ENCODE peak calls at places on chromosome 14, in nine cellular contexts. One of them, this sample, is unnamed.
A peak's percentile ranks its signal among the peaks of the same experiment; 100 is the strongest.

GRCh38 chr14:49972840-49973239 is 80.0 kb downstream of the ARF6 start:
- DNase-seq in psoas muscle: no peak
- DNase-seq in ascending aorta: peak; percentile 74
- DNase-seq in midbrain: no peak
- DNase-seq in prostate gland: peak; percentile 60
- DNase-seq in mucosa of gallbladder: peak; percentile 83
- DNase-seq in lung microvascular endothelial cell: peak; percentile 51
- DNase-seq in left lung: peak; percentile 71
- DNase-seq in ACHN: peak; percentile 86
- DNase-seq in this sample: no peak

GRCh38 chr14:38528582-38528981 is 272.7 kb upstream of the CLEC14A start:
- DNase-seq in psoas muscle: no peak
- DNase-seq in ascending aorta: no peak
- DNase-seq in midbrain: no peak
- DNase-seq in prostate gland: no peak
- DNase-seq in mucosa of gallbladder: no peak
- DNase-seq in lung microvascular endothelial cell: no peak
- DNase-seq in left lung: no peak
- DNase-seq in ACHN: no peak
- DNase-seq in this sample: no peak

GRCh38 chr14:98101323-98101722 is 1170.7 kb downstream of the BCL11B start:
- DNase-seq in psoas muscle: no peak
- DNase-seq in ascending aorta: no peak
- DNase-seq in midbrain: no peak
- DNase-seq in prostate gland: no peak
- DNase-seq in mucosa of gallbladder: no peak
- DNase-seq in lung microvascular endothelial cell: no peak
- DNase-seq in left lung: no peak
- DNase-seq in ACHN: no peak
- DNase-seq in this sample: no peak

GRCh38 chr14:81286574-81287370 is 66.0 kb upstream of the GTF2A1 start:
- DNase-seq in psoas muscle: no peak
- DNase-seq in ascending aorta: no peak
- DNase-seq in midbrain: no peak
- DNase-seq in prostate gland: no peak
- DNase-seq in mucosa of gallbladder: no peak
- DNase-seq in lung microvascular endothelial cell: no peak
- DNase-seq in left lung: no peak
- DNase-seq in ACHN: no peak
- DNase-seq in this sample: no peak

GRCh38 chr14:90658541-90658967 is 157.7 kb downstream of the TTC7B start:
- DNase-seq in psoas muscle: no peak
- DNase-seq in ascending aorta: no peak
- DNase-seq in midbrain: no peak
- DNase-seq in prostate gland: no peak
- DNase-seq in mucosa of gallbladder: no peak
- DNase-seq in lung microvascular endothelial cell: no peak
- DNase-seq in left lung: peak; percentile 55
- DNase-seq in ACHN: no peak
- DNase-seq in this sample: no peak

GRCh38 chr14:95918466-95918865 is 41.8 kb downstream of the TUNAR start:
- DNase-seq in psoas muscle: no peak
- DNase-seq in ascending aorta: no peak
- DNase-seq in midbrain: no peak
- DNase-seq in prostate gland: no peak
- DNase-seq in mucosa of gallbladder: peak; percentile 10
- DNase-seq in lung microvascular endothelial cell: no peak
- DNase-seq in left lung: no peak
- DNase-seq in ACHN: no peak
- DNase-seq in this sample: no peak

GRCh38 chr14:105136401-105137322 is 31.9 kb downstream of the JAG2 start:
- DNase-seq in psoas muscle: no peak
- DNase-seq in ascending aorta: peak; percentile 56
- DNase-seq in midbrain: no peak
- DNase-seq in prostate gland: no peak
- DNase-seq in mucosa of gallbladder: no peak
- DNase-seq in lung microvascular endothelial cell: no peak
- DNase-seq in left lung: no peak
- DNase-seq in ACHN: no peak
- DNase-seq in this sample: no peak

GRCh38 chr14:54177009-54177408 is 219.8 kb upstream of the CDKN3 start:
- DNase-seq in psoas muscle: no peak
- DNase-seq in ascending aorta: no peak
- DNase-seq in midbrain: no peak
- DNase-seq in prostate gland: no peak
- DNase-seq in mucosa of gallbladder: no peak
- DNase-seq in lung microvascular endothelial cell: peak; percentile 91
- DNase-seq in left lung: no peak
- DNase-seq in ACHN: no peak
- DNase-seq in this sample: no peak

GRCh38 chr14:66403183-66403582 is 83.0 kb upstream of the CCDC196 start:
- DNase-seq in psoas muscle: no peak
- DNase-seq in ascending aorta: no peak
- DNase-seq in midbrain: peak; percentile 27
- DNase-seq in prostate gland: no peak
- DNase-seq in mucosa of gallbladder: no peak
- DNase-seq in lung microvascular endothelial cell: peak; percentile 61
- DNase-seq in left lung: no peak
- DNase-seq in ACHN: peak; percentile 41
- DNase-seq in this sample: no peak

GRCh38 chr14:90522585-90523191 is 125.9 kb downstream of the CALM1 start:
- DNase-seq in psoas muscle: peak; percentile 46
- DNase-seq in ascending aorta: peak; percentile 80
- DNase-seq in midbrain: peak; percentile 64
- DNase-seq in prostate gland: peak; percentile 75
- DNase-seq in mucosa of gallbladder: no peak
- DNase-seq in lung microvascular endothelial cell: peak; percentile 39
- DNase-seq in left lung: peak; percentile 59
- DNase-seq in ACHN: peak; percentile 70
- DNase-seq in this sample: no peak

GRCh38 chr14:105023791-105024480 is 3.1 kb upstream of the CDCA4 start:
- DNase-seq in psoas muscle: no peak
- DNase-seq in ascending aorta: no peak
- DNase-seq in midbrain: no peak
- DNase-seq in prostate gland: no peak
- DNase-seq in mucosa of gallbladder: no peak
- DNase-seq in lung microvascular endothelial cell: no peak
- DNase-seq in left lung: no peak
- DNase-seq in ACHN: peak; percentile 88
- DNase-seq in this sample: no peak

GRCh38 chr14:90981658-90982057 is 78.8 kb downstream of the RPS6KA5 start:
- DNase-seq in psoas muscle: no peak
- DNase-seq in ascending aorta: no peak
- DNase-seq in midbrain: no peak
- DNase-seq in prostate gland: no peak
- DNase-seq in mucosa of gallbladder: no peak
- DNase-seq in lung microvascular endothelial cell: no peak
- DNase-seq in left lung: no peak
- DNase-seq in ACHN: no peak
- DNase-seq in this sample: no peak

GRCh38 chr14:69088523-69089445 is 64.1 kb downstream of the DCAF5 start:
- DNase-seq in psoas muscle: no peak
- DNase-seq in ascending aorta: no peak
- DNase-seq in midbrain: no peak
- DNase-seq in prostate gland: no peak
- DNase-seq in mucosa of gallbladder: no peak
- DNase-seq in lung microvascular endothelial cell: no peak
- DNase-seq in left lung: no peak
- DNase-seq in ACHN: no peak
- DNase-seq in this sample: no peak

GRCh38 chr14:58133739-58134138 is 18.3 kb downstream of the ARMH4 start:
- DNase-seq in psoas muscle: no peak
- DNase-seq in ascending aorta: no peak
- DNase-seq in midbrain: no peak
- DNase-seq in prostate gland: no peak
- DNase-seq in mucosa of gallbladder: no peak
- DNase-seq in lung microvascular endothelial cell: no peak
- DNase-seq in left lung: no peak
- DNase-seq in ACHN: peak; percentile 61
- DNase-seq in this sample: no peak

GRCh38 chr14:63045234-63045611 is at the start of gene KCNH5:
- DNase-seq in psoas muscle: peak; percentile 17
- DNase-seq in ascending aorta: no peak
- DNase-seq in midbrain: peak; percentile 43
- DNase-seq in prostate gland: peak; percentile 13
- DNase-seq in mucosa of gallbladder: no peak
- DNase-seq in lung microvascular endothelial cell: peak; percentile 56
- DNase-seq in left lung: no peak
- DNase-seq in ACHN: no peak
- DNase-seq in this sample: no peak

GRCh38 chr14:68807148-68807600 is 14.3 kb upstream of the ZFP36L1 start:
- DNase-seq in psoas muscle: peak; percentile 56
- DNase-seq in ascending aorta: peak; percentile 75
- DNase-seq in midbrain: peak; percentile 34
- DNase-seq in prostate gland: peak; percentile 41
- DNase-seq in mucosa of gallbladder: peak; percentile 66
- DNase-seq in lung microvascular endothelial cell: peak; percentile 80
- DNase-seq in left lung: peak; percentile 79
- DNase-seq in ACHN: no peak
- DNase-seq in this sample: no peak

GRCh38 chr14:80172380-80173055 is 38.8 kb downstream of the DIO2 start:
- DNase-seq in psoas muscle: no peak
- DNase-seq in ascending aorta: no peak
- DNase-seq in midbrain: no peak
- DNase-seq in prostate gland: no peak
- DNase-seq in mucosa of gallbladder: no peak
- DNase-seq in lung microvascular endothelial cell: no peak
- DNase-seq in left lung: no peak
- DNase-seq in ACHN: no peak
- DNase-seq in this sample: no peak

GRCh38 chr14:77324816-77325745 is 4.2 kb downstream of the GSTZ1 start:
- DNase-seq in psoas muscle: no peak
- DNase-seq in ascending aorta: no peak
- DNase-seq in midbrain: no peak
- DNase-seq in prostate gland: no peak
- DNase-seq in mucosa of gallbladder: no peak
- DNase-seq in lung microvascular endothelial cell: no peak
- DNase-seq in left lung: no peak
- DNase-seq in ACHN: no peak
- DNase-seq in this sample: no peak

GRCh38 chr14:92613008-92613658 is 99.6 kb downstream of the RIN3 start:
- DNase-seq in psoas muscle: no peak
- DNase-seq in ascending aorta: no peak
- DNase-seq in midbrain: peak; percentile 4
- DNase-seq in prostate gland: no peak
- DNase-seq in mucosa of gallbladder: no peak
- DNase-seq in lung microvascular endothelial cell: peak; percentile 27
- DNase-seq in left lung: no peak
- DNase-seq in ACHN: peak; percentile 36
- DNase-seq in this sample: no peak

GRCh38 chr14:69673099-69673498 is 61.7 kb downstream of the SUSD6 start:
- DNase-seq in psoas muscle: no peak
- DNase-seq in ascending aorta: no peak
- DNase-seq in midbrain: no peak
- DNase-seq in prostate gland: no peak
- DNase-seq in mucosa of gallbladder: no peak
- DNase-seq in lung microvascular endothelial cell: no peak
- DNase-seq in left lung: no peak
- DNase-seq in ACHN: no peak
- DNase-seq in this sample: no peak

GRCh38 chr14:62313228-62313627 is 551.0 kb downstream of the SNAPC1 start:
- DNase-seq in psoas muscle: no peak
- DNase-seq in ascending aorta: no peak
- DNase-seq in midbrain: no peak
- DNase-seq in prostate gland: no peak
- DNase-seq in mucosa of gallbladder: peak; percentile 18
- DNase-seq in lung microvascular endothelial cell: no peak
- DNase-seq in left lung: no peak
- DNase-seq in ACHN: no peak
- DNase-seq in this sample: no peak

GRCh38 chr14:92603309-92604257 is 90.0 kb downstream of the RIN3 start:
- DNase-seq in psoas muscle: no peak
- DNase-seq in ascending aorta: peak; percentile 90
- DNase-seq in midbrain: peak; percentile 11
- DNase-seq in prostate gland: peak; percentile 52
- DNase-seq in mucosa of gallbladder: peak; percentile 34
- DNase-seq in lung microvascular endothelial cell: peak; percentile 27
- DNase-seq in left lung: no peak
- DNase-seq in ACHN: peak; percentile 41
- DNase-seq in this sample: no peak

GRCh38 chr14:23984891-23985607 is 3.7 kb upstream of the DHRS4L2 start:
- DNase-seq in psoas muscle: no peak
- DNase-seq in ascending aorta: no peak
- DNase-seq in midbrain: no peak
- DNase-seq in prostate gland: no peak
- DNase-seq in mucosa of gallbladder: no peak
- DNase-seq in lung microvascular endothelial cell: no peak
- DNase-seq in left lung: no peak
- DNase-seq in ACHN: no peak
- DNase-seq in this sample: no peak

GRCh38 chr14:46405095-46405494 is 246.5 kb downstream of the RPL10L start:
- DNase-seq in psoas muscle: no peak
- DNase-seq in ascending aorta: no peak
- DNase-seq in midbrain: no peak
- DNase-seq in prostate gland: no peak
- DNase-seq in mucosa of gallbladder: no peak
- DNase-seq in lung microvascular endothelial cell: no peak
- DNase-seq in left lung: no peak
- DNase-seq in ACHN: no peak
- DNase-seq in this sample: no peak

GRCh38 chr14:88228519-88229236 is 94.4 kb downstream of the KCNK10 start:
- DNase-seq in psoas muscle: no peak
- DNase-seq in ascending aorta: no peak
- DNase-seq in midbrain: no peak
- DNase-seq in prostate gland: no peak
- DNase-seq in mucosa of gallbladder: no peak
- DNase-seq in lung microvascular endothelial cell: no peak
- DNase-seq in left lung: no peak
- DNase-seq in ACHN: no peak
- DNase-seq in this sample: no peak

GRCh38 chr14:55845963-55846851 is 266.2 kb downstream of the KTN1 start:
- DNase-seq in psoas muscle: no peak
- DNase-seq in ascending aorta: no peak
- DNase-seq in midbrain: no peak
- DNase-seq in prostate gland: no peak
- DNase-seq in mucosa of gallbladder: no peak
- DNase-seq in lung microvascular endothelial cell: peak; percentile 31
- DNase-seq in left lung: no peak
- DNase-seq in ACHN: no peak
- DNase-seq in this sample: no peak

GRCh38 chr14:74604896-74605295 is 7.1 kb downstream of the LTBP2 start:
- DNase-seq in psoas muscle: no peak
- DNase-seq in ascending aorta: no peak
- DNase-seq in midbrain: no peak
- DNase-seq in prostate gland: no peak
- DNase-seq in mucosa of gallbladder: no peak
- DNase-seq in lung microvascular endothelial cell: no peak
- DNase-seq in left lung: no peak
- DNase-seq in ACHN: no peak
- DNase-seq in this sample: no peak

GRCh38 chr14:94643316-94644101 is 31.3 kb downstream of the SERPINA3 start:
- DNase-seq in psoas muscle: no peak
- DNase-seq in ascending aorta: no peak
- DNase-seq in midbrain: no peak
- DNase-seq in prostate gland: no peak
- DNase-seq in mucosa of gallbladder: no peak
- DNase-seq in lung microvascular endothelial cell: no peak
- DNase-seq in left lung: no peak
- DNase-seq in ACHN: no peak
- DNase-seq in this sample: no peak

GRCh38 chr14:70955543-70956480 is 48.6 kb downstream of the PCNX1 start:
- DNase-seq in psoas muscle: no peak
- DNase-seq in ascending aorta: no peak
- DNase-seq in midbrain: no peak
- DNase-seq in prostate gland: no peak
- DNase-seq in mucosa of gallbladder: no peak
- DNase-seq in lung microvascular endothelial cell: peak; percentile 63
- DNase-seq in left lung: no peak
- DNase-seq in ACHN: peak; percentile 19
- DNase-seq in this sample: no peak

GRCh38 chr14:102516531-102517411 is 7.2 kb upstream of the ANKRD9 start:
- DNase-seq in psoas muscle: peak; percentile 61
- DNase-seq in ascending aorta: no peak
- DNase-seq in midbrain: peak; percentile 29
- DNase-seq in prostate gland: no peak
- DNase-seq in mucosa of gallbladder: peak; percentile 50
- DNase-seq in lung microvascular endothelial cell: peak; percentile 42
- DNase-seq in left lung: no peak
- DNase-seq in ACHN: peak; percentile 24
- DNase-seq in this sample: no peak

GRCh38 chr14:32588448-32589320 is 259.6 kb downstream of the AKAP6 start:
- DNase-seq in psoas muscle: no peak
- DNase-seq in ascending aorta: no peak
- DNase-seq in midbrain: no peak
- DNase-seq in prostate gland: no peak
- DNase-seq in mucosa of gallbladder: no peak
- DNase-seq in lung microvascular endothelial cell: peak; percentile 50
- DNase-seq in left lung: no peak
- DNase-seq in ACHN: peak; percentile 50
- DNase-seq in this sample: no peak